ENCODE peak calls at places on chromosomes 11 and 22, in nine cellular contexts. U is left colon; W is thoracic aorta; M is GM18507; F is substantia nigra; I is mesendoderm; J is brain microvascular endothelial cell; R is stimulated activated CD4-positive, alpha-beta T cell treated with anti-CD3 and anti-CD28 coated beads, Interleukin-1b, Interleukin-23, amount 100 ng/mL, for 24 hours; X is NCI-H82. B is an unnamed sample.

GRCh38 chr11:18245396-18245795 is 3.1 kb downstream of the SAA2 start:
- DNase-seq in U (no peak), W (no peak), M (no peak), F (no peak), I (no peak), J (no peak), R (no peak), X (no peak), B (peak; percentile 49)

GRCh38 chr11:132024587-132025295 is 654.3 kb downstream of the NTM start:
- DNase-seq in U (no peak), W (no peak), M (no peak), F (no peak), I (peak; percentile 33), J (peak; percentile 89), R (no peak), X (no peak), B (no peak)

GRCh38 chr11:43557553-43558031 is 122.9 kb upstream of the HSD17B12 start:
- DNase-seq in U (no peak), W (no peak), M (no peak), F (no peak), I (peak; percentile 68), J (no peak), R (no peak), X (no peak), B (no peak)

GRCh38 chr11:8766993-8767374 is 84.4 kb downstream of the RPL27A start:
- DNase-seq in U (no peak), W (no peak), M (no peak), F (no peak), I (peak; percentile 21), J (no peak), R (no peak), X (no peak), B (no peak)

GRCh38 chr11:18172686-18173085 is at the start of gene MRGPRX4:
- DNase-seq in U (no peak), W (no peak), M (no peak), F (no peak), I (no peak), J (no peak), R (no peak), X (no peak), B (no peak)

GRCh38 chr11:12167098-12167999 is 57.0 kb downstream of the MICAL2 start:
- DNase-seq in U (peak; percentile 75), W (peak; percentile 78), M (no peak), F (no peak), I (peak; percentile 70), J (peak; percentile 94), R (no peak), X (no peak), B (no peak)

GRCh38 chr22:28750471-28750881 is 8.6 kb downstream of the HSCB start:
- DNase-seq in U (no peak), W (no peak), M (no peak), F (no peak), I (no peak), J (peak; percentile 72), R (no peak), X (no peak), B (no peak)

GRCh38 chr11:17798253-17798652 is 63.7 kb downstream of the KCNC1 start:
- DNase-seq in U (no peak), W (no peak), M (no peak), F (no peak), I (no peak), J (no peak), R (no peak), X (no peak), B (no peak)

GRCh38 chr11:124823512-124824376 is 23.5 kb upstream of the MSANTD2 start:
- DNase-seq in U (peak; percentile 49), W (no peak), M (no peak), F (no peak), I (no peak), J (no peak), R (no peak), X (no peak), B (no peak)

GRCh38 chr11:68312780-68313573 is 586 bp downstream of the LRP5 start:
- DNase-seq in U (no peak), W (no peak), M (peak; percentile 32), F (no peak), I (no peak), J (no peak), R (no peak), X (peak; percentile 8), B (no peak)

GRCh38 chr11:34263462-34264186 is 94.2 kb downstream of the ABTB2 start:
- DNase-seq in U (peak; percentile 87), W (peak; percentile 23), M (no peak), F (no peak), I (peak; percentile 83), J (peak; percentile 19), R (no peak), X (no peak), B (no peak)

B was measured in stimulated activated effector memory CD8-positive, alpha-beta T cell treated with anti-CD3 and anti-CD28 coated beads, Interleukin-12 subunit alpha, Interleukin-12 subunit beta, amount 100 ng/mL, for 72 hours.